ENCODE peak calls at places on chromosome 15, in eight cellular contexts. J is activated CD4-positive, CD25-positive, alpha-beta regulatory T cell; Y is AG08396; W is NCI-H1694 treated with DMSO at 0.1 percent for 48 hours; L is mesendoderm; E is RPMI7951; Z is fibroblast of gingiva; N is posterior cingulate gyrus. U is an unnamed sample.

GRCh38 chr15:46312133-46312740 is 677.4 kb downstream of the SQOR start:
- DNase-seq in W (peak), J (peak), E (peak), N (peak), Y (peak), L (peak), Z (peak), U (peak)

GRCh38 chr15:39499701-39500100 is 81.2 kb upstream of the THBS1 start:
- DNase-seq in Z (peak), N (no peak), Y (no peak), E (no peak), L (no peak), J (no peak), W (no peak), U (no peak)

GRCh38 chr15:65086680-65087111 is 10.2 kb downstream of the KBTBD13 start:
- DNase-seq in Z (no peak), E (no peak), J (no peak), Y (no peak), W (peak), L (no peak), N (no peak), U (no peak)

GRCh38 chr15:89912145-89912673 is 543 bp downstream of the ARPIN start:
- DNase-seq in L (peak), N (peak), J (no peak), E (peak), W (no peak), Y (peak), Z (peak), U (no peak)

GRCh38 chr15:69554321-69554961 is 101.8 kb downstream of the RPLP1 start:
- DNase-seq in Y (no peak), J (no peak), W (no peak), N (no peak), L (peak), E (no peak), Z (no peak), U (no peak)

GRCh38 chr15:30038667-30039523 is 43.9 kb upstream of the GOLGA8J start:
- DNase-seq in N (no peak), E (peak), W (no peak), L (no peak), J (no peak), Y (no peak), Z (no peak), U (no peak)

GRCh38 chr15:47987908-47988532 is 132.8 kb upstream of the SLC24A5 start:
- DNase-seq in L (peak), J (no peak), Z (peak), W (peak), E (peak), Y (peak), N (no peak), U (peak)

GRCh38 chr15:73570355-73571032 is 62.7 kb downstream of the NPTN start:
- DNase-seq in N (no peak), E (no peak), Y (no peak), Z (no peak), W (no peak), J (no peak), L (no peak), U (no peak)

U was measured in COLO829.